ENCODE peak calls at places on chromosomes 5 and 9, in ten cellular contexts. Z, V, W, C, P, H, R, F, N and O are unnamed samples.
A peak's percentile ranks its signal among the peaks of the same experiment; 100 is the strongest.

GRCh38 chr5:43661102-43661501 is 58.1 kb downstream of the NNT start:
- DNase-seq in W (no peak), F (no peak), H (no peak), Z (no peak), N (peak; percentile 49), P (no peak), R (no peak), C (no peak), V (peak; percentile 18), O (no peak)

GRCh38 chr5:135212361-135213033 is 178.5 kb upstream of the PITX1 start:
- DNase-seq in Z (no peak), W (no peak), N (no peak), C (no peak), F (no peak), P (peak; percentile 10), H (no peak), V (no peak), R (no peak), O (peak; percentile 47)

GRCh38 chr9:136700959-136701664 is 11.3 kb upstream of the DIPK1B start:
- DNase-seq in F (no peak), W (no peak), N (no peak), P (no peak), C (peak; percentile 60), R (no peak), V (peak; percentile 67), H (peak; percentile 28), Z (no peak), O (no peak)

GRCh38 chr9:127177682-127178265 is 55.3 kb upstream of the ANGPTL2 start:
- DNase-seq in W (no peak), V (no peak), C (no peak), P (peak; percentile 17), Z (no peak), H (no peak), N (no peak), F (peak; percentile 11), R (no peak), O (peak; percentile 39)

GRCh38 chr5:160254706-160255105 is 25.4 kb downstream of the FABP6 start:
- DNase-seq in R (no peak), Z (no peak), N (no peak), P (no peak), W (no peak), F (no peak), V (no peak), H (no peak), C (no peak), O (no peak)

GRCh38 chr9:126794441-126794840 is 10.4 kb upstream of the ZBTB43 start:
- DNase-seq in C (no peak), F (no peak), R (no peak), V (no peak), N (no peak), P (no peak), H (no peak), Z (no peak), W (no peak), O (peak; percentile 21)

GRCh38 chr9:99244300-99245260 is 22.5 kb downstream of the SEC61B start:
- DNase-seq in R (no peak), W (no peak), C (no peak), H (no peak), V (no peak), F (no peak), N (no peak), P (no peak), Z (no peak), O (no peak)

GRCh38 chr5:84286662-84287061 is 98.0 kb downstream of the EDIL3 start:
- DNase-seq in N (no peak), V (no peak), R (no peak), P (no peak), C (no peak), W (no peak), H (no peak), F (no peak), Z (no peak), O (no peak)

GRCh38 chr9:86500667-86501435 is 146.6 kb upstream of the TUT7 start:
- DNase-seq in R (no peak), N (peak; percentile 86), H (no peak), V (no peak), P (no peak), F (no peak), C (no peak), W (no peak), Z (peak; percentile 86), O (no peak)

GRCh38 chr5:96254980-96255681 is 177.9 kb downstream of the PCSK1 start:
- DNase-seq in N (peak; percentile 86), F (no peak), C (no peak), P (no peak), Z (peak; percentile 91), V (no peak), W (no peak), R (no peak), H (no peak), O (no peak)

GRCh38 chr5:91742504-91742903 is 359.4 kb upstream of the ARRDC3 start:
- DNase-seq in P (no peak), C (no peak), H (no peak), Z (no peak), V (no peak), W (no peak), R (no peak), N (no peak), F (no peak), O (no peak)

GRCh38 chr9:125411171-125411756 is 149.6 kb downstream of the GAPVD1 start:
- DNase-seq in H (no peak), N (no peak), W (no peak), R (no peak), V (no peak), P (no peak), Z (no peak), C (no peak), F (no peak), O (no peak)

GRCh38 chr9:132152231-132152630 is 9.6 kb upstream of the NTNG2 start:
- DNase-seq in Z (no peak), N (no peak), C (no peak), F (no peak), H (no peak), V (no peak), P (no peak), W (no peak), R (no peak), O (no peak)

GRCh38 chr9:8769153-8769552 is 969.6 kb upstream of the DMAC1 start:
- DNase-seq in W (no peak), C (no peak), H (no peak), F (no peak), P (no peak), R (no peak), V (no peak), N (no peak), Z (no peak), O (no peak)

GRCh38 chr9:37380570-37380969 is 41.9 kb upstream of the GRHPR start:
- DNase-seq in V (no peak), F (no peak), N (no peak), P (no peak), C (no peak), R (no peak), H (no peak), Z (no peak), W (no peak), O (no peak)

GRCh38 chr9:95218790-95219189 is 98.7 kb downstream of the FANCC start:
- DNase-seq in V (no peak), C (no peak), R (no peak), N (no peak), F (no peak), Z (no peak), W (no peak), P (no peak), H (no peak), O (no peak)

GRCh38 chr9:794386-794785 is 47.1 kb upstream of the DMRT1 start:
- DNase-seq in W (no peak), Z (no peak), C (no peak), V (no peak), H (no peak), R (no peak), F (no peak), N (no peak), P (no peak), O (no peak)

GRCh38 chr5:175847503-175847902 is 23.9 kb upstream of the CPLX2 start:
- DNase-seq in H (no peak), N (no peak), W (no peak), Z (no peak), C (no peak), F (no peak), P (no peak), R (peak; percentile 29), V (no peak), O (no peak)

GRCh38 chr5:94375801-94376200 is 242.6 kb downstream of the KIAA0825 start:
- DNase-seq in R (no peak), Z (no peak), W (no peak), C (no peak), N (peak; percentile 15), H (no peak), P (no peak), V (no peak), F (no peak), O (no peak)

GRCh38 chr9:77951369-77951768 is 80.2 kb downstream of the GNAQ start:
- DNase-seq in R (no peak), H (no peak), Z (no peak), F (no peak), P (no peak), N (no peak), V (no peak), C (no peak), W (no peak), O (no peak)

GRCh38 chr5:170432669-170433068 is 43.5 kb upstream of the KCNMB1 start:
- DNase-seq in W (no peak), R (no peak), N (no peak), Z (no peak), P (no peak), H (no peak), V (no peak), F (no peak), C (no peak), O (no peak)

GRCh38 chr9:9750719-9751118 is 862.1 kb downstream of the PTPRD start:
- DNase-seq in N (no peak), R (no peak), C (no peak), Z (no peak), H (no peak), W (no peak), P (no peak), F (no peak), V (no peak), O (no peak)